ENCODE peak calls at places on chromosomes 6 and 20, in seven cellular contexts. One of them, this sample, is unnamed.

GRCh38 chr20:17967595-17968365 is 814 bp downstream of the SNX5 start:
- DNase-seq in CD8-positive, alpha-beta T cell: no peak
- DNase-seq in Calu3: no peak
- DNase-seq in left lung: no peak
- DNase-seq in fibroblast of mammary gland: peak; percentile 57
- DNase-seq in hepatocyte: no peak
- DNase-seq in endothelial cell: no peak
- DNase-seq in this sample: no peak

GRCh38 chr6:154165488-154165887 is 126.4 kb downstream of the OPRM1 start:
- DNase-seq in CD8-positive, alpha-beta T cell: no peak
- DNase-seq in Calu3: no peak
- DNase-seq in left lung: no peak
- DNase-seq in fibroblast of mammary gland: no peak
- DNase-seq in hepatocyte: no peak
- DNase-seq in endothelial cell: no peak
- DNase-seq in this sample: no peak

GRCh38 chr6:75103411-75103810 is 102.4 kb downstream of the COL12A1 start:
- DNase-seq in CD8-positive, alpha-beta T cell: no peak
- DNase-seq in Calu3: no peak
- DNase-seq in left lung: no peak
- DNase-seq in fibroblast of mammary gland: no peak
- DNase-seq in hepatocyte: peak; percentile 16
- DNase-seq in endothelial cell: no peak
- DNase-seq in this sample: no peak

GRCh38 chr6:106182455-106182854 is 96.3 kb downstream of the PRDM1 start:
- DNase-seq in CD8-positive, alpha-beta T cell: no peak
- DNase-seq in Calu3: no peak
- DNase-seq in left lung: no peak
- DNase-seq in fibroblast of mammary gland: peak; percentile 12
- DNase-seq in hepatocyte: no peak
- DNase-seq in endothelial cell: no peak
- DNase-seq in this sample: no peak

GRCh38 chr6:143061597-143062385 is 1.1 kb downstream of the AIG1 start:
- DNase-seq in CD8-positive, alpha-beta T cell: no peak
- DNase-seq in Calu3: no peak
- DNase-seq in left lung: no peak
- DNase-seq in fibroblast of mammary gland: peak; percentile 56
- DNase-seq in hepatocyte: peak; percentile 19
- DNase-seq in endothelial cell: no peak
- DNase-seq in this sample: no peak

GRCh38 chr20:41086402-41087324 is 50.7 kb upstream of the PLCG1 start:
- DNase-seq in CD8-positive, alpha-beta T cell: no peak
- DNase-seq in Calu3: no peak
- DNase-seq in left lung: no peak
- DNase-seq in fibroblast of mammary gland: no peak
- DNase-seq in hepatocyte: peak; percentile 32
- DNase-seq in endothelial cell: no peak
- DNase-seq in this sample: no peak

GRCh38 chr6:109373762-109374161 is 8.5 kb downstream of the CD164 start:
- DNase-seq in CD8-positive, alpha-beta T cell: no peak
- DNase-seq in Calu3: no peak
- DNase-seq in left lung: no peak
- DNase-seq in fibroblast of mammary gland: peak; percentile 63
- DNase-seq in hepatocyte: no peak
- DNase-seq in endothelial cell: no peak
- DNase-seq in this sample: no peak

GRCh38 chr20:56689852-56690485 is 60.9 kb downstream of the TFAP2C start:
- DNase-seq in CD8-positive, alpha-beta T cell: no peak
- DNase-seq in Calu3: no peak
- DNase-seq in left lung: no peak
- DNase-seq in fibroblast of mammary gland: peak; percentile 85
- DNase-seq in hepatocyte: no peak
- DNase-seq in endothelial cell: no peak
- DNase-seq in this sample: no peak

GRCh38 chr20:37406010-37406998 is 60.4 kb downstream of the SRC start:
- DNase-seq in CD8-positive, alpha-beta T cell: no peak
- DNase-seq in Calu3: peak; percentile 77
- DNase-seq in left lung: peak; percentile 84
- DNase-seq in fibroblast of mammary gland: no peak
- DNase-seq in hepatocyte: peak; percentile 77
- DNase-seq in endothelial cell: peak; percentile 48
- DNase-seq in this sample: no peak

GRCh38 chr20:45083127-45083526 is 17.8 kb downstream of the KCNS1 start:
- DNase-seq in CD8-positive, alpha-beta T cell: no peak
- DNase-seq in Calu3: no peak
- DNase-seq in left lung: no peak
- DNase-seq in fibroblast of mammary gland: no peak
- DNase-seq in hepatocyte: no peak
- DNase-seq in endothelial cell: no peak
- DNase-seq in this sample: no peak

GRCh38 chr6:1625352-1625773 is 15.6 kb downstream of the FOXC1 start:
- DNase-seq in CD8-positive, alpha-beta T cell: no peak
- DNase-seq in Calu3: no peak
- DNase-seq in left lung: no peak
- DNase-seq in fibroblast of mammary gland: no peak
- DNase-seq in hepatocyte: no peak
- DNase-seq in endothelial cell: no peak
- DNase-seq in this sample: no peak

GRCh38 chr6:36590237-36590636 is 3.9 kb upstream of the SRSF3 start:
- DNase-seq in CD8-positive, alpha-beta T cell: no peak
- DNase-seq in Calu3: peak; percentile 72
- DNase-seq in left lung: no peak
- DNase-seq in fibroblast of mammary gland: peak; percentile 81
- DNase-seq in hepatocyte: peak; percentile 70
- DNase-seq in endothelial cell: no peak
- DNase-seq in this sample: no peak

GRCh38 chr6:112298816-112299281 is 44.5 kb upstream of the LAMA4 start:
- DNase-seq in CD8-positive, alpha-beta T cell: no peak
- DNase-seq in Calu3: peak; percentile 38
- DNase-seq in left lung: no peak
- DNase-seq in fibroblast of mammary gland: peak; percentile 93
- DNase-seq in hepatocyte: no peak
- DNase-seq in endothelial cell: no peak
- DNase-seq in this sample: no peak

GRCh38 chr6:80205404-80205803 is 98.9 kb downstream of the BCKDHB start:
- DNase-seq in CD8-positive, alpha-beta T cell: no peak
- DNase-seq in Calu3: no peak
- DNase-seq in left lung: no peak
- DNase-seq in fibroblast of mammary gland: no peak
- DNase-seq in hepatocyte: no peak
- DNase-seq in endothelial cell: no peak
- DNase-seq in this sample: no peak

GRCh38 chr6:53682654-53683053 is 17.1 kb upstream of the KLHL31 start:
- DNase-seq in CD8-positive, alpha-beta T cell: no peak
- DNase-seq in Calu3: no peak
- DNase-seq in left lung: no peak
- DNase-seq in fibroblast of mammary gland: no peak
- DNase-seq in hepatocyte: no peak
- DNase-seq in endothelial cell: no peak
- DNase-seq in this sample: no peak

GRCh38 chr6:136315594-136315993 is 25.9 kb upstream of the BCLAF1 start:
- DNase-seq in CD8-positive, alpha-beta T cell: no peak
- DNase-seq in Calu3: no peak
- DNase-seq in left lung: no peak
- DNase-seq in fibroblast of mammary gland: no peak
- DNase-seq in hepatocyte: no peak
- DNase-seq in endothelial cell: no peak
- DNase-seq in this sample: no peak

GRCh38 chr20:32793059-32793458 is 26.7 kb upstream of the MAPRE1 start:
- DNase-seq in CD8-positive, alpha-beta T cell: no peak
- DNase-seq in Calu3: no peak
- DNase-seq in left lung: no peak
- DNase-seq in fibroblast of mammary gland: no peak
- DNase-seq in hepatocyte: no peak
- DNase-seq in endothelial cell: no peak
- DNase-seq in this sample: no peak

GRCh38 chr20:60789399-60789798 is 462.7 kb upstream of the CDH4 start:
- DNase-seq in CD8-positive, alpha-beta T cell: no peak
- DNase-seq in Calu3: no peak
- DNase-seq in left lung: no peak
- DNase-seq in fibroblast of mammary gland: no peak
- DNase-seq in hepatocyte: no peak
- DNase-seq in endothelial cell: no peak
- DNase-seq in this sample: no peak

GRCh38 chr20:42734660-42735368 is 454.9 kb downstream of the PTPRT start:
- DNase-seq in CD8-positive, alpha-beta T cell: no peak
- DNase-seq in Calu3: no peak
- DNase-seq in left lung: no peak
- DNase-seq in fibroblast of mammary gland: no peak
- DNase-seq in hepatocyte: no peak
- DNase-seq in endothelial cell: no peak
- DNase-seq in this sample: no peak

GRCh38 chr6:110518281-110518623 is 41.8 kb upstream of the SLC22A16 start:
- DNase-seq in CD8-positive, alpha-beta T cell: no peak
- DNase-seq in Calu3: no peak
- DNase-seq in left lung: no peak
- DNase-seq in fibroblast of mammary gland: peak; percentile 36
- DNase-seq in hepatocyte: no peak
- DNase-seq in endothelial cell: no peak
- DNase-seq in this sample: no peak

GRCh38 chr6:1607557-1608221 is 2.0 kb upstream of the FOXC1 start:
- DNase-seq in CD8-positive, alpha-beta T cell: no peak
- DNase-seq in Calu3: no peak
- DNase-seq in left lung: no peak
- DNase-seq in fibroblast of mammary gland: no peak
- DNase-seq in hepatocyte: peak; percentile 28
- DNase-seq in endothelial cell: peak; percentile 53
- DNase-seq in this sample: no peak

GRCh38 chr6:153780011-153780410 is 259.0 kb upstream of the OPRM1 start:
- DNase-seq in CD8-positive, alpha-beta T cell: no peak
- DNase-seq in Calu3: no peak
- DNase-seq in left lung: no peak
- DNase-seq in fibroblast of mammary gland: no peak
- DNase-seq in hepatocyte: no peak
- DNase-seq in endothelial cell: no peak
- DNase-seq in this sample: no peak

GRCh38 chr6:130993292-130993765 is 69.7 kb downstream of the EPB41L2 start:
- DNase-seq in CD8-positive, alpha-beta T cell: no peak
- DNase-seq in Calu3: no peak
- DNase-seq in left lung: no peak
- DNase-seq in fibroblast of mammary gland: no peak
- DNase-seq in hepatocyte: no peak
- DNase-seq in endothelial cell: no peak
- DNase-seq in this sample: no peak

GRCh38 chr20:50287512-50287911 is 96.9 kb downstream of the CEBPB start:
- DNase-seq in CD8-positive, alpha-beta T cell: no peak
- DNase-seq in Calu3: no peak
- DNase-seq in left lung: peak; percentile 52
- DNase-seq in fibroblast of mammary gland: no peak
- DNase-seq in hepatocyte: no peak
- DNase-seq in endothelial cell: no peak
- DNase-seq in this sample: no peak

GRCh38 chr20:561437-562231 is 18.0 kb upstream of the CSNK2A1 start:
- DNase-seq in CD8-positive, alpha-beta T cell: peak; percentile 41
- DNase-seq in Calu3: peak; percentile 70
- DNase-seq in left lung: no peak
- DNase-seq in fibroblast of mammary gland: peak; percentile 72
- DNase-seq in hepatocyte: peak; percentile 81
- DNase-seq in endothelial cell: peak; percentile 80
- DNase-seq in this sample: no peak

GRCh38 chr6:158518196-158519127 is 41.4 kb upstream of the TMEM181 start:
- DNase-seq in CD8-positive, alpha-beta T cell: peak; percentile 45
- DNase-seq in Calu3: peak; percentile 63
- DNase-seq in left lung: no peak
- DNase-seq in fibroblast of mammary gland: peak; percentile 83
- DNase-seq in hepatocyte: peak; percentile 72
- DNase-seq in endothelial cell: peak; percentile 50
- DNase-seq in this sample: no peak
- TF ChIP-seq CTCF in CD8-positive, alpha-beta T cell: no peak
- TF ChIP-seq CTCF in Calu3: peak; percentile 45
- TF ChIP-seq CTCF in left lung: peak; percentile 16
- TF ChIP-seq CTCF in fibroblast of mammary gland: peak; percentile 79
- TF ChIP-seq CTCF in hepatocyte: peak; percentile 64
- TF ChIP-seq CTCF in endothelial cell: peak; percentile 39
- TF ChIP-seq CTCF in this sample: peak; percentile 71

GRCh38 chr6:34062815-34063214 is 83.1 kb downstream of the GRM4 start:
- DNase-seq in CD8-positive, alpha-beta T cell: no peak
- DNase-seq in Calu3: no peak
- DNase-seq in left lung: no peak
- DNase-seq in fibroblast of mammary gland: no peak
- DNase-seq in hepatocyte: no peak
- DNase-seq in endothelial cell: no peak
- DNase-seq in this sample: no peak
- TF ChIP-seq CTCF in CD8-positive, alpha-beta T cell: no peak
- TF ChIP-seq CTCF in Calu3: no peak
- TF ChIP-seq CTCF in left lung: no peak
- TF ChIP-seq CTCF in fibroblast of mammary gland: peak; percentile 17
- TF ChIP-seq CTCF in hepatocyte: no peak
- TF ChIP-seq CTCF in endothelial cell: peak; percentile 66
- TF ChIP-seq CTCF in this sample: no peak

GRCh38 chr6:158663465-158664167 is 13.8 kb downstream of the SYTL3 start:
- DNase-seq in CD8-positive, alpha-beta T cell: no peak
- DNase-seq in Calu3: no peak
- DNase-seq in left lung: no peak
- DNase-seq in fibroblast of mammary gland: no peak
- DNase-seq in hepatocyte: no peak
- DNase-seq in endothelial cell: no peak
- DNase-seq in this sample: no peak

GRCh38 chr6:158662607-158663464 is 13.0 kb downstream of the SYTL3 start:
- DNase-seq in CD8-positive, alpha-beta T cell: no peak
- DNase-seq in Calu3: no peak
- DNase-seq in left lung: no peak
- DNase-seq in fibroblast of mammary gland: peak; percentile 59
- DNase-seq in hepatocyte: no peak
- DNase-seq in endothelial cell: no peak
- DNase-seq in this sample: no peak

GRCh38 chr6:158655569-158656450 is 6.0 kb downstream of the SYTL3 start:
- DNase-seq in CD8-positive, alpha-beta T cell: no peak
- DNase-seq in Calu3: no peak
- DNase-seq in left lung: no peak
- DNase-seq in fibroblast of mammary gland: peak; percentile 37
- DNase-seq in hepatocyte: no peak
- DNase-seq in endothelial cell: no peak
- DNase-seq in this sample: peak; percentile 68

GRCh38 chr6:158661156-158661555 is 11.3 kb downstream of the SYTL3 start:
- DNase-seq in CD8-positive, alpha-beta T cell: no peak
- DNase-seq in Calu3: no peak
- DNase-seq in left lung: no peak
- DNase-seq in fibroblast of mammary gland: no peak
- DNase-seq in hepatocyte: no peak
- DNase-seq in endothelial cell: no peak
- DNase-seq in this sample: no peak

GRCh38 chr6:158660331-158660730 is 10.5 kb downstream of the SYTL3 start:
- DNase-seq in CD8-positive, alpha-beta T cell: peak; percentile 43
- DNase-seq in Calu3: peak; percentile 56
- DNase-seq in left lung: no peak
- DNase-seq in fibroblast of mammary gland: peak; percentile 32
- DNase-seq in hepatocyte: peak; percentile 71
- DNase-seq in endothelial cell: no peak
- DNase-seq in this sample: no peak
- TF ChIP-seq CTCF in CD8-positive, alpha-beta T cell: peak; percentile 73
- TF ChIP-seq CTCF in Calu3: peak; percentile 68
- TF ChIP-seq CTCF in left lung: peak; percentile 46
- TF ChIP-seq CTCF in fibroblast of mammary gland: peak; percentile 63
- TF ChIP-seq CTCF in hepatocyte: peak; percentile 60
- TF ChIP-seq CTCF in endothelial cell: no peak
- TF ChIP-seq CTCF in this sample: peak; percentile 64

DNA sequence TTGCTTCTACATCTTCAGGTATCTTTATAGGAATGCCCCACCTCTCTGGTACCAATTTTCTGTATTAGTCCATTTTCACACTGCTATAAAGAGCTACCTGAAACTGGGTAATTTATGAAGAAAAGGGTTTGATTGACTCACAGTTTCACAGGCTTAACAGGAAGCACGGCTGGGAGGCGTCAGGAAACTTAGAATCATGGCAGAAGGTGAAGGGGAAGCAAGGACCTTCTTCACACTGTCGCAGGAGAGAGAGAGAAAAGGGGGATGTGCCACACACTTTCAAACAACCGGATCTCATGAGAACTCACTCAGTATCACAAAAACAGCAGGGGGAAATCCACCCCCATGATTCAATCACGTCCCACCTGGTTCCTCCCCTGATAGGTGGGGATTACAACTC is 24.4 kb upstream of the LY86 start:
- DNase-seq in CD8-positive, alpha-beta T cell: no peak
- DNase-seq in Calu3: no peak
- DNase-seq in left lung: no peak
- DNase-seq in fibroblast of mammary gland: no peak
- DNase-seq in hepatocyte: no peak
- DNase-seq in endothelial cell: no peak
- DNase-seq in this sample: no peak
- TF ChIP-seq CTCF in CD8-positive, alpha-beta T cell: no peak
- TF ChIP-seq CTCF in Calu3: no peak
- TF ChIP-seq CTCF in left lung: no peak
- TF ChIP-seq CTCF in fibroblast of mammary gland: no peak
- TF ChIP-seq CTCF in hepatocyte: no peak
- TF ChIP-seq CTCF in endothelial cell: no peak
- TF ChIP-seq CTCF in this sample: no peak